ENCODE peak calls at places on chromosome 21, in seven cellular contexts. K is IMR-90, G is right lobe of liver, H is Peyer's patch, V is fibroblast of lung, Z is ovary, S is prostate gland. Y is an unnamed sample.

GRCh38 chr21:32868631-32869454 is 97.3 kb upstream of the PAXBP1 start:
- DNase-seq in K (no peak), G (no peak), H (no peak), V (no peak), Z (no peak), S (no peak), Y (no peak)

GRCh38 chr21:32597205-32597604 is 11.9 kb upstream of the TCP10L start:
- DNase-seq in K (peak; percentile 95), G (no peak), H (no peak), V (peak; percentile 51), Z (no peak), S (no peak), Y (no peak)

GRCh38 chr21:25887166-25887565 is 152.4 kb downstream of the GABPA start:
- DNase-seq in K (no peak), G (no peak), H (no peak), V (peak; percentile 9), Z (no peak), S (no peak), Y (no peak)

GRCh38 chr21:45093064-45093532 is 18.7 kb downstream of the ADARB1 start:
- DNase-seq in K (no peak), G (no peak), H (no peak), V (no peak), Z (no peak), S (no peak), Y (peak; percentile 79)

GRCh38 chr21:46117586-46118304 is 19.8 kb downstream of the COL6A2 start:
- DNase-seq in K (no peak), G (peak; percentile 57), H (no peak), V (no peak), Z (peak; percentile 21), S (no peak), Y (peak; percentile 66)

GRCh38 chr21:26118928-26119540 is 51.5 kb downstream of the APP start:
- DNase-seq in K (no peak), G (no peak), H (no peak), V (no peak), Z (no peak), S (no peak), Y (no peak)

GRCh38 chr21:24895885-24896734 is 711.2 kb downstream of the MRPL39 start:
- DNase-seq in K (peak; percentile 25), G (no peak), H (peak; percentile 17), V (peak; percentile 52), Z (peak; percentile 37), S (peak; percentile 18), Y (no peak)

GRCh38 chr21:33051925-33052324 is 18.0 kb upstream of the OLIG1 start:
- DNase-seq in K (no peak), G (no peak), H (no peak), V (no peak), Z (no peak), S (no peak), Y (no peak)

GRCh38 chr21:26351661-26352060 is 181.1 kb upstream of the APP start:
- DNase-seq in K (no peak), G (no peak), H (no peak), V (no peak), Z (no peak), S (no peak), Y (no peak)

GRCh38 chr21:31203371-31204054 is 140.5 kb downstream of the TIAM1 start:
- DNase-seq in K (peak; percentile 40), G (no peak), H (no peak), V (peak; percentile 45), Z (no peak), S (no peak), Y (no peak)

GRCh38 chr21:46173573-46173972 is 10.7 kb downstream of the SPATC1L start:
- DNase-seq in K (no peak), G (no peak), H (peak; percentile 9), V (no peak), Z (no peak), S (no peak), Y (no peak)

GRCh38 chr21:26945916-26946315 is 21.0 kb downstream of the ADAMTS5 start:
- DNase-seq in K (no peak), G (no peak), H (no peak), V (no peak), Z (peak; percentile 48), S (no peak), Y (no peak)

GRCh38 chr21:21631961-21632360 is 633.8 kb downstream of the NCAM2 start:
- DNase-seq in K (peak; percentile 17), G (no peak), H (no peak), V (peak; percentile 45), Z (no peak), S (no peak), Y (no peak)

GRCh38 chr21:24825348-24825747 is 781.9 kb downstream of the MRPL39 start:
- DNase-seq in K (no peak), G (no peak), H (no peak), V (no peak), Z (no peak), S (no peak), Y (no peak)

DNA sequence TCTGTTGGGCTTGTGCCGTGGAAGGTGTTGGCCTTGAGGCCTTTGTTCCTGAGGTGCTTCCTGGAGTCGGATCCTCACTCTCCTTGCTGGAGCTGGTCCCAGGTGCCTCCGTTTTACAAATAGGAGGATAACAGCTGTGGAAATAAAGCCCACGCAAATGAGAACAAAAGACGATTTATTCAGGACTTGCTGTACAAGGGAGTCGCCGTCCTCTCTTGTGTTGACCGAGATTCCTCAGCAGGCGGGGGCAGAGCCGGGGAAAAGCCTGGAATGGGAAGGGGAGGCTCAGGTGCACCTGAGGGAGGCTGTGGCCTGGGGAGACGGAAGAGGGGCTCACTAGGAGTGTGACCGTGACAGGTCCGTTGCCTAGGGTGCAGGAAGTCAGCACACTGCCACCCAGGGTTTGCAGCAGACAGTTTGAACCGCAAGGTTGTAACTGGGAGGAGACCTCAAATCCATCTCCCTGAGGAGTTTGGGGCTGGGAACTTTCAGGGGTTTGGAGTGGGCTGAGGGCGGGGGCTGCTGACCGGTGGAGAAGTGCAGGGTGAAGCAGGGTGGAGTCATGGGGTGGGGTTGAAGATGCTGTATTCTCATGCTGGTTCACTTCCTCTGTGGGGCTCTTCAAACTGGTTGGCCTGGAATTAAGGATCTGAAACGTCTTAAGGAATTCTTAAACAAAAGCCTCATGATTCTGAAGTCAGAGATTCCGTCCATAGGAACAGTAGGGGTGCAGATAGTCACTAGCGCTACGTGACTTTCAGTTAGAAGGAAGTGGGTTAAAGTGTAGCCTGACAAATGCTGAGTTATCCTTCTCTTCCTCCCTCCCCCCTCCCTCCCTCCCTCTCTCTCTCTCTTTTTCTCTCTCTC is 2.6 kb upstream of the CSTB start:
- DNase-seq in K (peak; percentile 29), G (no peak), H (no peak), V (peak; percentile 29), Z (no peak), S (no peak), Y (peak; percentile 68)
- H3K4me1 ChIP-seq in K (peaks cover 3% of the 10 kb centered on the region), G (no peaks in the 10 kb centered on the region), H (peaks cover 3% of the 10 kb centered on the region), V (no peaks in the 10 kb centered on the region), Z (no peaks in the 10 kb centered on the region), S (no peaks in the 10 kb centered on the region), Y (peaks cover 29% of the 10 kb centered on the region)

DNA sequence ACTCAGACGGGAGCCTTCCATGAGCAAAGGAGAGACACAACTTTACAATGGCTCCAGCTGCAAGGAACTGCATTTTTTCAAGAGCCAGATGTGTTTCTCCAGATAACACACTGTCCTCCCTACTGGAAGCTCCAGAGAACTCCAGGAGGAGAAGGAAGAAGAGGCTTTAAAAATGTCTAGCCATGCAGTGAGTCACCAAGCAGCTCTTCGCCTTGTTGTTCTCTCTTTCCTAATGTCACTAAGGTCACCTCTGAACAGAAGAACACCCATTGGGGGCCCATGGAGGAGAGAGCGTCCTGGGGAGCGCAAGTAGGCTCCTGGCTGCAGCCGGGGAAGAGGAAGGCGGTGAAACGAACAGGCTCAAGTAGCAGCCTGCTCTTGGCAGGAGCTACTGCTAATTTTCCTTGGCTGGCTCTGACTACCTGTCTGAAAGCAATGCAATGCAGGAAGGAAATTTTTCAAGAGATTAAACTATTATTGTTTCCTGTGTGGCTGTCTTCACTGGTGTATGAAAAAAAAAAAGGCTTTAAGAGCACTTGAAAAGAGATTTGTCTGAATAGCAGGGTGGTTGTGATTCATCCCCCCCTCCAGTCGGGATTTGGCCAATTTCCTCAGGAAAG is 321.9 kb downstream of the SETD4 start:
- DNase-seq in K (peak; percentile 4), G (no peak), H (no peak), V (no peak), Z (no peak), S (peak; percentile 39), Y (no peak)
- TF ChIP-seq CTCF in K (no peak), G (no peak), H (no peak), V (no peak), Z (no peak), S (no peak), Y (no peak)

GRCh38 chr21:42227909-42228708 is 9.2 kb downstream of the ABCG1 start:
- DNase-seq in K (peak; percentile 91), G (peak; percentile 86), H (peak; percentile 93), V (peak; percentile 97), Z (peak; percentile 42), S (peak; percentile 39), Y (peak; percentile 97)

GRCh38 chr21:42230636-42231035 is 11.7 kb downstream of the ABCG1 start:
- DNase-seq in K (no peak), G (no peak), H (no peak), V (no peak), Z (no peak), S (no peak), Y (no peak)

GRCh38 chr21:42228709-42229220 is 9.8 kb downstream of the ABCG1 start:
- DNase-seq in K (no peak), G (no peak), H (no peak), V (no peak), Z (no peak), S (no peak), Y (peak; percentile 82)

GRCh38 chr21:42231761-42232160 is 12.8 kb downstream of the ABCG1 start:
- DNase-seq in K (no peak), G (no peak), H (no peak), V (no peak), Z (no peak), S (no peak), Y (peak; percentile 73)

DNA sequence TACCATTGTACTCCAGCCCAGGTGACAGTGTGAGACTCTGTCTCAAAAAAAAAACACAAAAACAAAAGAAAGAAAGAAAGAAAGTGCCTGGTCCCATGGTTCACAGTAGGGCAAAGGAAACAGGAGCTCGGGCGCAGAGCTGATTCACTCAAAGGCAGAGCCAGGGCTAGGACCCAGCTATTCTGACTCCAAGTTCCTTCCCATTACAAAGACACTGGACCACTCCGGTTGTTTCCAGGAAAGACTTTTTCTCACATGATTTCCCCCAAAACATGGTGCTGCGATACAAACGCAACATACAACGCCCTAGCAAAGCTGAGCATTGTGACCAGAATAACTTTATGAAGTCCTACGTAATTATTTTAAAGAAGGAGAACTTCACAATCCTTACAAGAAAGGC is 10.7 kb downstream of the ABCG1 start:
- DNase-seq in K (no peak), G (no peak), H (no peak), V (no peak), Z (no peak), S (no peak), Y (no peak)
- H3K4me1 ChIP-seq in K (peaks cover 26% of the 10 kb centered on the region), G (no peaks in the 10 kb centered on the region), H (peaks cover 41% of the 10 kb centered on the region), V (peaks cover 15% of the 10 kb centered on the region), Z (peaks cover 7% of the 10 kb centered on the region), S (peaks cover 18% of the 10 kb centered on the region), Y (peaks cover 53% of the 10 kb centered on the region)

GRCh38 chr21:17269760-17270159 is 243.1 kb upstream of the CXADR start:
- DNase-seq in K (no peak), G (no peak), H (no peak), V (no peak), Z (no peak), S (no peak), Y (no peak)

GRCh38 chr21:17270234-17270633 is 242.6 kb upstream of the CXADR start:
- DNase-seq in K (peak; percentile 31), G (no peak), H (no peak), V (peak; percentile 71), Z (peak; percentile 77), S (peak; percentile 31), Y (no peak)
- TF ChIP-seq CTCF in K (peak; percentile 49), G (peak; percentile 50), H (peak; percentile 13), V (no peak), Z (peak; percentile 27), S (peak; percentile 33), Y (no peak)